ENCODE peak calls at places on chromosomes 6 and 20, in six cellular contexts. F, C, W, O, A and T are unnamed samples.

GRCh38 chr6:151232899-151233298 is 6.9 kb upstream of the AKAP12 start:
- DNase-seq in A (no peak), W (no peak), F (no peak), O (no peak), C (no peak), T (no peak)

GRCh38 chr6:1424306-1424927 is 35.0 kb downstream of the FOXF2 start:
- DNase-seq in W (no peak), O (peak; percentile 1), A (peak; percentile 77), F (no peak), C (peak; percentile 74), T (peak; percentile 61)

GRCh38 chr6:41286544-41287346 is at the start of gene TREM1:
- DNase-seq in A (peak; percentile 51), C (no peak), F (no peak), O (no peak), W (no peak), T (no peak)

GRCh38 chr6:26452631-26453030 is 5.1 kb upstream of the BTN2A1 start:
- DNase-seq in W (no peak), O (no peak), C (no peak), F (no peak), A (no peak), T (no peak)

GRCh38 chr6:94071835-94072234 is 652.5 kb upstream of the EPHA7 start:
- DNase-seq in W (no peak), O (no peak), A (no peak), F (no peak), C (no peak), T (no peak)

GRCh38 chr6:134636221-134636830 is 313.6 kb downstream of the ALDH8A1 start:
- DNase-seq in O (no peak), W (no peak), F (no peak), A (peak; percentile 39), C (no peak), T (no peak)

GRCh38 chr6:34143196-34143883 is 2.5 kb downstream of the GRM4 start:
- DNase-seq in O (no peak), C (no peak), W (no peak), F (no peak), A (no peak), T (no peak)

GRCh38 chr20:18284805-18285533 is 3.4 kb upstream of the ZNF133 start:
- DNase-seq in A (peak; percentile 4), F (no peak), W (no peak), C (no peak), O (no peak), T (no peak)

GRCh38 chr6:152267967-152268845 is 369.0 kb downstream of the SYNE1 start:
- DNase-seq in A (no peak), W (no peak), C (no peak), O (no peak), F (no peak), T (no peak)

GRCh38 chr20:55888655-55889054 is 116.7 kb downstream of the CBLN4 start:
- DNase-seq in W (no peak), A (no peak), F (no peak), O (no peak), C (no peak), T (no peak)

GRCh38 chr6:167589615-167589940 is 237.1 kb upstream of the AFDN start:
- DNase-seq in A (no peak), F (no peak), O (no peak), C (no peak), W (no peak), T (no peak)

GRCh38 chr20:63448050-63448449 is 24.4 kb downstream of the KCNQ2 start:
- DNase-seq in O (no peak), A (no peak), F (no peak), W (no peak), C (no peak), T (no peak)

GRCh38 chr20:10315138-10315537 is 96.5 kb downstream of the SNAP25 start:
- DNase-seq in W (no peak), F (no peak), C (no peak), A (no peak), O (no peak), T (no peak)

GRCh38 chr6:78910611-78911134 is 43.3 kb downstream of the IRAK1BP1 start:
- DNase-seq in A (no peak), O (no peak), F (no peak), W (no peak), C (peak; percentile 74), T (no peak)

GRCh38 chr6:167030222-167031072 is 31.2 kb downstream of the CEP43 start:
- DNase-seq in W (no peak), O (no peak), F (no peak), A (no peak), C (no peak), T (no peak)